ENCODE peak calls at places on chromosomes 5 and 9, in nine cellular contexts. L, K, H, Z, A, G, J, Y and O are unnamed samples.

GRCh38 chr5:135155616-135156214 is 121.7 kb upstream of the PITX1 start:
- DNase-seq in K (no peak), Z (no peak), G (no peak), A (no peak), J (no peak), L (no peak), H (no peak), Y (no peak), O (no peak)

GRCh38 chr5:31604240-31604639 is 34.7 kb upstream of the PDZD2 start:
- DNase-seq in K (no peak), G (no peak), A (no peak), J (no peak), L (no peak), Y (no peak), H (no peak), Z (no peak), O (no peak)

GRCh38 chr5:124703995-124704394 is 42.4 kb downstream of the ZNF608 start:
- DNase-seq in A (no peak), G (no peak), L (no peak), J (no peak), H (no peak), Y (no peak), Z (no peak), K (no peak), O (no peak)

GRCh38 chr5:143037071-143037470 is 266.9 kb downstream of the ARHGAP26 start:
- DNase-seq in K (peak), A (no peak), L (no peak), Y (peak), G (no peak), Z (peak), H (no peak), J (no peak), O (no peak)

GRCh38 chr5:156802501-156802900 is 47.6 kb upstream of the PPP1R2B start:
- DNase-seq in J (no peak), K (no peak), Y (no peak), G (no peak), A (no peak), Z (no peak), L (no peak), H (no peak), O (no peak)

GRCh38 chr5:180350711-180351110 is 2.4 kb downstream of the GFPT2 start:
- DNase-seq in A (no peak), G (no peak), L (no peak), K (no peak), Z (no peak), J (no peak), H (no peak), Y (no peak), O (no peak)

GRCh38 chr9:105296889-105297288 is 52.4 kb downstream of the SLC44A1 start:
- DNase-seq in A (no peak), J (no peak), Y (peak), G (peak), H (peak), Z (peak), K (no peak), L (peak), O (no peak)

GRCh38 chr9:3138236-3139229 is 294.6 kb upstream of the PUM3 start:
- DNase-seq in J (no peak), G (no peak), K (no peak), Z (no peak), A (no peak), Y (peak), L (no peak), H (no peak), O (no peak)

GRCh38 chr5:57932761-57933160 is 450.1 kb upstream of the ACTBL2 start:
- DNase-seq in Z (no peak), A (no peak), G (no peak), Y (no peak), L (no peak), J (no peak), K (no peak), H (no peak), O (no peak)

GRCh38 chr9:134290603-134291451 is 35.4 kb upstream of the RXRA start:
- DNase-seq in H (no peak), Z (no peak), G (no peak), A (no peak), L (no peak), Y (no peak), J (no peak), K (no peak), O (no peak)

GRCh38 chr9:112002131-112002846 is 105.7 kb downstream of the UGCG start:
- DNase-seq in A (no peak), H (no peak), L (no peak), Y (no peak), J (no peak), Z (no peak), G (no peak), K (no peak), O (no peak)

GRCh38 chr9:84851935-84852585 is 182.5 kb downstream of the NTRK2 start:
- DNase-seq in Z (peak), K (peak), G (no peak), A (peak), Y (peak), L (peak), J (no peak), H (peak), O (no peak)

GRCh38 chr5:3740546-3741371 is 145.1 kb downstream of the IRX1 start:
- DNase-seq in L (no peak), G (no peak), Y (no peak), A (no peak), H (no peak), J (no peak), K (no peak), Z (peak), O (no peak)

GRCh38 chr5:172200476-172200875 is 6.5 kb downstream of the EFCAB9 start:
- DNase-seq in Y (no peak), A (no peak), K (no peak), G (no peak), Z (no peak), L (no peak), H (no peak), J (no peak), O (no peak)

GRCh38 chr5:151155777-151156731 is 1.5 kb downstream of the ANXA6 start:
- DNase-seq in G (no peak), A (no peak), L (peak), H (peak), K (peak), J (no peak), Z (peak), Y (peak), O (no peak)

GRCh38 chr5:135950611-135951010 is 4.2 kb downstream of the LECT2 start:
- DNase-seq in H (peak), Z (peak), L (peak), Y (no peak), J (no peak), G (peak), A (no peak), K (no peak), O (no peak)

GRCh38 chr9:61667559-61668121 is 477.8 kb downstream of the SPATA31A7 start:
- DNase-seq in Z (no peak), Y (no peak), H (no peak), J (no peak), K (no peak), A (no peak), G (no peak), L (no peak), O (no peak)

GRCh38 chr9:106864533-106865143 is 1.7 kb downstream of the ZNF462 start:
- DNase-seq in Y (peak), A (peak), L (peak), K (no peak), H (peak), Z (peak), G (no peak), J (peak), O (no peak)

GRCh38 chr5:34817558-34818351 is 21.2 kb upstream of the TTC23L start:
- DNase-seq in L (no peak), A (no peak), Y (no peak), J (no peak), G (no peak), K (no peak), Z (peak), H (no peak), O (no peak)

GRCh38 chr5:36418172-36418979 is 116.7 kb upstream of the RANBP3L start:
- DNase-seq in Y (peak), H (no peak), G (no peak), A (no peak), J (no peak), L (peak), Z (peak), K (no peak), O (no peak)

GRCh38 chr5:36417221-36417620 is 115.5 kb upstream of the RANBP3L start:
- DNase-seq in G (no peak), K (no peak), A (no peak), Y (no peak), Z (no peak), H (no peak), J (no peak), L (no peak), O (no peak)

GRCh38 chr5:36416605-36417004 is 114.9 kb upstream of the RANBP3L start:
- DNase-seq in J (no peak), A (no peak), Y (no peak), H (no peak), L (no peak), G (no peak), Z (no peak), K (no peak), O (no peak)

GRCh38 chr5:36417668-36418067 is 116.0 kb upstream of the RANBP3L start:
- DNase-seq in Z (no peak), H (no peak), A (no peak), Y (no peak), L (no peak), J (no peak), K (no peak), G (no peak), O (no peak)

DNA sequence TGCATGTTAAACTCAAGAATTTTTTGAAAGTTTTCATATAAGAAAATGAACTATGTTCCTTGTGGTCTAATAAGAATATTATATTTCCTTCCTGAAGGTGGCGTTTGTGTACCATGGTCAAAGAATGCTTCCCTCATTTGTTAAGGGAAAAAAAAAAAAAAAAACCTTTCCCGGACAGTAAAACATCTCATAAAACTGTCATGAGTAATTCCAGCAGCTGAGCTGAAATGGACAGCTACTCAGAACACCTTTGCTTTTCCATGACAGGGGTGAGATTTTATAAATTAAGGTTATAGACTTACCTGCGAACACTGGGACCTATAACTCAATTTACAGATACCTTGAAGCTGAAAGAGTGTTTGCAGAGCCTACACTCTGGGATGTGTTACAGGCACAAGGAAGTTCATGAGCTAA is 113.2 kb upstream of the RANBP3L start:
- DNase-seq in J (no peak), G (peak), Z (peak), L (peak), A (no peak), K (no peak), H (peak), Y (peak), O (no peak)
- TF ChIP-seq CTCF in J (peak), G (peak), Z (peak), L (peak), A (peak), K (peak), H (peak), Y (peak), O (no peak)

DNA sequence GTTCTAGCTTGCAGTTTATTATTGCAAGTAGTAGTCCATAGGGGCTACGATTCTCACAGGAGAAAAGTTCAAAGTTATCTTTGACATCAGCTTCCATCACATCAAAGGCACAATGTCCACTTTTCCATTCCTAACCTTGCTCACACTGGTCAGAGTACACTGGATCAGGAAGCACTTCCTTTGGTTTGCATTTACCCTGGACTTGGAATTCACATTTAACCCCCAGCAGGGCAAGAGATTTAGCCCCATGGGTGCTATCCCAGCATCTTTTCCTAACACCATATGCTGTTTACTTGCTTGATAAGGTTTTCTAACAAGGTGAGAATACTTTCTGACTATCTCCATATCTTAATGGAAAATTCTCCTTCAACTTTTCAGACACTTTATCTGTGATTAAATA is 55.6 kb upstream of the ASTN2 start:
- DNase-seq in Y (no peak), J (no peak), G (no peak), L (no peak), K (no peak), Z (no peak), H (no peak), A (no peak), O (no peak)
- TF ChIP-seq CTCF in Y (no peak), J (no peak), G (no peak), L (no peak), K (no peak), Z (no peak), H (no peak), A (no peak), O (no peak)

DNA sequence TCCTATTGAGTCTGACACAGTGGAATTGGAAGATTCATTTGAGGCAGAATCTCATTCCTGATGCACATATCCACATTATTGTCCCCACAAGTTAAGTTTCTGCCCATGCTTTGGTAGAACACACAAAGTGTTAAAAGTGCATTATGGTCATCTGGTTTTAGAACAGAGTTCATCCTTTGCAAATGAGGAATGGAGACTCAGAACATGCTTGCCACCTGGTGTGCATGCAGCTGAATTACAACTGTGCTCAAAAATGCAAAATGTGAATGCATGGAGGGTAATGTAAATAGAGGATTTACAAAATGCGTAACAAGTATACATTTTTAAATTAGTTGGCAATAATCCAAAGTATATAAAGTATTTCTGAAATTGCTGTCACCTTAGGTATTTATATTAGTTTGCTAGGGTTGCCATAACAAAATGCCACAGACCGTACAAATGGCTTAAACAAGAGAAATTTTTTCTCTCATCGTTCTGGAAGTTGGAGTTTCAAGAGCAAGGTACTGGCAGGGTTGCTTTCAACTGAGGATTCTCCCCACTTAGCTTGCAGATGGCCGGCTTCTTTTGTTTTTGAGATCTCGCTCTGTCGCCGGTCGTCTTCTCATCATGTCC is 671.1 kb downstream of the TAF11L14 start:
- DNase-seq in H (peak), Z (peak), Y (peak), G (peak), J (peak), A (no peak), L (peak), K (no peak), O (no peak)
- TF ChIP-seq CTCF in H (peak), Z (peak), Y (peak), G (peak), J (peak), A (no peak), L (peak), K (peak), O (no peak)

GRCh38 chr5:94376672-94377345 is 241.6 kb downstream of the KIAA0825 start:
- DNase-seq in H (no peak), L (no peak), A (no peak), Z (peak), J (no peak), Y (no peak), G (no peak), K (no peak), O (no peak)
- TF ChIP-seq CTCF in H (no peak), L (no peak), A (no peak), Z (no peak), J (no peak), Y (no peak), G (no peak), K (no peak), O (no peak)

GRCh38 chr5:126484248-126484647 is 61.0 kb downstream of the GRAMD2B start:
- DNase-seq in Y (no peak), G (no peak), H (no peak), Z (no peak), K (no peak), L (no peak), A (no peak), J (no peak), O (no peak)
- TF ChIP-seq CTCF in Y (no peak), G (no peak), H (no peak), Z (no peak), K (no peak), L (no peak), A (no peak), J (no peak), O (no peak)

GRCh38 chr5:147821791-147822190 is 9.7 kb downstream of the SPINK1 start:
- DNase-seq in J (no peak), L (no peak), Y (no peak), H (no peak), A (no peak), K (no peak), Z (no peak), G (no peak), O (no peak)

GRCh38 chr5:147819371-147819770 is 12.1 kb downstream of the SPINK1 start:
- DNase-seq in G (no peak), Z (no peak), L (no peak), Y (no peak), J (no peak), K (no peak), A (no peak), H (no peak), O (no peak)

GRCh38 chr5:147826351-147826750 is 5.1 kb downstream of the SPINK1 start:
- DNase-seq in H (no peak), A (no peak), J (no peak), Z (no peak), G (no peak), K (no peak), Y (no peak), L (no peak), O (no peak)

GRCh38 chr5:147818290-147818689 is 13.2 kb downstream of the SPINK1 start:
- DNase-seq in G (no peak), H (no peak), A (no peak), Z (no peak), J (no peak), K (no peak), Y (no peak), L (peak), O (no peak)

DNA sequence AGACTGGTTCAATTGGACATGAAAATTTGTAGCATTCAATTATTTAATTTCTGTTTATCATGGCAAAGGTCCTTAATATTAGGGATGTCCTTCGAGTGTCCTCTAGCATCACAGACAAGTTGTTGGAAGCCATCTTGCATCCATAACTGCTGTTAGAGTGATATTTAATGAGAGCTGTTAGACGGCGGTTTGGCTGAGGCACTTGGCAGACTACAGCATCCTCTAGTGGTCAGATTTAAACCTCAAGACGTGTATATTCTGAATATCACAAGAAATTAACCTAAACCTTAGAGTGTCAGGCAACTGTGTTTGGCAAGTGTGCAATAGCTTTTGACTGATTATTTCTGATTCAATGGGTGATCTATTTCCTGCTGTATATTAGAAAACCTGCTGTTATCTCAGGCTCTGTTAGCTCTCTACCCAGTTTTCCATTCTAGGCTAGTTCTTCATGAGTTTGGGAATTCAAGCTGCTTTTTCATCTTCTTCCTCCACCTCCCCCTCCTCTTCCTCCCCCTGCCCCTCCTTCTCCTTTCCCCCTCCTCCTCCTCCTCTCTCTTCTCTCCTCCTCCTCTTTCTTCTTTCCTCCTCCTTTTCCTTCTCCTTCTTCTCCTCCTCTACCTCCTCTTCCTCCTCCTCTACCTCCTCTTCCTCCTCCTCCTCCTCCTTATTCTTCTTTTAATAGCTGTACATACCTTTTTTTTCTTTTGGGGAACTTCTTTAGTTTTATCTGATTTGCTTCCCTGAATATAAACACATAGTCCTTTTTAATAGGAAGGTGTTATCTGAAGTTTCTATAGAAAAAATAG is 8.6 kb downstream of the SPINK1 start:
- DNase-seq in Y (peak), G (peak), Z (peak), L (peak), H (peak), J (peak), K (peak), A (no peak), O (no peak)
- TF ChIP-seq CTCF in Y (peak), G (peak), Z (peak), L (peak), H (peak), J (peak), K (peak), A (peak), O (peak)

DNA sequence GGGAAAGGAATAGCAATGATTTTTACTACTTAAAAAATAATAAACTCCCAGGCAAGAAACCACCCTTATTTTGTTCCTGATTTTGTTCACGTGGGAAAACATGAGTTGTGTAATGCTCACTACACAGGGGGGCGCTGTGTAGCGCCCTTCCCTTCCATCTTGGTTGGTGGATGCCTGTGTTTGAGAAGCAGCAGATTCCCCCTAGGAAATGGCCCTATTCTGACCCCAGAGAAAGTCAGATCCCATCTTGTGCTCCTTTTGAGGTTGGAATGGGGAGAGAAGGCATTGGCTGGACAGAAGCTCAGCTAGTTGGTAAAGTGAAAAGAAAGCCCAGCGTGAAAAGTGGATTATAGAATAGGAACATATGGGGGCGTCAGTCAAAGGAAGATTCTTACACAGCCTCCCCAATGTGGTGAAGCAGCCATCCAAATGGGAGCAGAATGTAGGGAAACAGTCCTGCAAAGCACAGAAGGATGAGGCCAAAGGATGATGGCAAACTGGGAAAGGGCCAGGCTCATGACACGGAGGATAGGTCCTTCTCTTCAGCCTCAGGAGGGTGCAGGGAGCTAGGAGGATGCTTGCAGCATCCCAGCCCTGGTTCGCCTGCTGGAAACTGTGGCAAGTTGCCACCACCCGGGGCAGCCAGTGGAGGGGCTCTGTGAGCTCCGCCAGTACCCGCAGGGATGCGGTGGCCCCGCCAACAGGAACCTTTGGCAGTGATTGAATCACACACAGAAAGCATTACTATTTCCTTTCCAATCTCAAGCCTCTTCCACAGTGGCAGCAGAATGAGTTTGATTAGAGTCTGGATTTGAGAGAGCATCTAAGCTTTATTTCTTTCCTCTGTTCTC is 314.2 kb upstream of the DAP start:
- DNase-seq in H (no peak), G (no peak), J (no peak), L (no peak), Y (no peak), Z (no peak), K (no peak), A (no peak), O (no peak)
- TF ChIP-seq CTCF in H (no peak), G (no peak), J (no peak), L (no peak), Y (no peak), Z (peak), K (peak), A (no peak), O (no peak)